ENCODE peak calls at places on chromosomes 16 and 17, in seven cellular contexts. One of them, this sample, is unnamed.

GRCh38 chr16:67430504-67431076 is 331 bp upstream of the HSD11B2 start:
- DNase-seq in HEK293T: peak
- DNase-seq in glutamatergic neuron: peak
- DNase-seq in kidney epithelial cell: no peak
- DNase-seq in T-cell: no peak
- DNase-seq in C1 segment of cervical spinal cord: no peak
- DNase-seq in HuH-7: peak
- DNase-seq in this sample: no peak

GRCh38 chr17:44307387-44308186 is 814 bp upstream of the RUNDC3A start:
- DNase-seq in glutamatergic neuron: peak
- DNase-seq in HuH-7: peak
- DNase-seq in T-cell: no peak
- DNase-seq in HEK293T: peak
- DNase-seq in C1 segment of cervical spinal cord: peak
- DNase-seq in kidney epithelial cell: no peak
- DNase-seq in this sample: no peak

GRCh38 chr16:66408181-66409048 is 18.7 kb upstream of the BEAN1 start:
- DNase-seq in HEK293T: no peak
- DNase-seq in kidney epithelial cell: peak
- DNase-seq in HuH-7: no peak
- DNase-seq in glutamatergic neuron: no peak
- DNase-seq in C1 segment of cervical spinal cord: no peak
- DNase-seq in T-cell: peak
- DNase-seq in this sample: peak

GRCh38 chr17:75475144-75475835 is 18.9 kb downstream of the TMEM94 start:
- DNase-seq in C1 segment of cervical spinal cord: no peak
- DNase-seq in HEK293T: no peak
- DNase-seq in kidney epithelial cell: no peak
- DNase-seq in HuH-7: no peak
- DNase-seq in glutamatergic neuron: no peak
- DNase-seq in T-cell: no peak
- DNase-seq in this sample: no peak

GRCh38 chr16:27432600-27432957 is 30.6 kb downstream of the IL21R start:
- DNase-seq in glutamatergic neuron: no peak
- DNase-seq in HEK293T: peak
- DNase-seq in C1 segment of cervical spinal cord: no peak
- DNase-seq in HuH-7: no peak
- DNase-seq in T-cell: no peak
- DNase-seq in kidney epithelial cell: peak
- DNase-seq in this sample: no peak

GRCh38 chr16:87140211-87141200 is 176.7 kb downstream of the C16orf95 start:
- DNase-seq in C1 segment of cervical spinal cord: no peak
- DNase-seq in HEK293T: no peak
- DNase-seq in HuH-7: no peak
- DNase-seq in kidney epithelial cell: no peak
- DNase-seq in T-cell: no peak
- DNase-seq in glutamatergic neuron: no peak
- DNase-seq in this sample: no peak

GRCh38 chr17:50147841-50148225 is 2.6 kb downstream of the PPP1R9B start:
- DNase-seq in HEK293T: no peak
- DNase-seq in glutamatergic neuron: no peak
- DNase-seq in C1 segment of cervical spinal cord: no peak
- DNase-seq in kidney epithelial cell: no peak
- DNase-seq in T-cell: no peak
- DNase-seq in HuH-7: peak
- DNase-seq in this sample: no peak

GRCh38 chr17:73089918-73090317 is 2.6 kb downstream of the SLC39A11 start:
- DNase-seq in HEK293T: no peak
- DNase-seq in glutamatergic neuron: no peak
- DNase-seq in C1 segment of cervical spinal cord: peak
- DNase-seq in T-cell: no peak
- DNase-seq in HuH-7: no peak
- DNase-seq in kidney epithelial cell: no peak
- DNase-seq in this sample: no peak

GRCh38 chr17:37779554-37779953 is 34.7 kb upstream of the HNF1B start:
- DNase-seq in kidney epithelial cell: no peak
- DNase-seq in glutamatergic neuron: no peak
- DNase-seq in T-cell: no peak
- DNase-seq in C1 segment of cervical spinal cord: no peak
- DNase-seq in HEK293T: no peak
- DNase-seq in HuH-7: no peak
- DNase-seq in this sample: no peak

GRCh38 chr17:29572691-29573557 is 4.4 kb downstream of the TP53I13 start:
- DNase-seq in T-cell: peak
- DNase-seq in kidney epithelial cell: no peak
- DNase-seq in HuH-7: no peak
- DNase-seq in C1 segment of cervical spinal cord: peak
- DNase-seq in HEK293T: no peak
- DNase-seq in glutamatergic neuron: peak
- DNase-seq in this sample: peak

GRCh38 chr16:58551496-58551895 is 36.2 kb downstream of the SETD6 start:
- DNase-seq in C1 segment of cervical spinal cord: no peak
- DNase-seq in HuH-7: no peak
- DNase-seq in HEK293T: no peak
- DNase-seq in kidney epithelial cell: no peak
- DNase-seq in glutamatergic neuron: no peak
- DNase-seq in T-cell: no peak
- DNase-seq in this sample: no peak

GRCh38 chr17:33302394-33302793 is 9.3 kb upstream of the ASIC2 start:
- DNase-seq in kidney epithelial cell: no peak
- DNase-seq in T-cell: no peak
- DNase-seq in C1 segment of cervical spinal cord: no peak
- DNase-seq in HuH-7: no peak
- DNase-seq in HEK293T: no peak
- DNase-seq in glutamatergic neuron: no peak
- DNase-seq in this sample: no peak

GRCh38 chr17:1733047-1733357 is 8.5 kb downstream of the WDR81 start:
- DNase-seq in kidney epithelial cell: no peak
- DNase-seq in glutamatergic neuron: no peak
- DNase-seq in C1 segment of cervical spinal cord: no peak
- DNase-seq in HEK293T: no peak
- DNase-seq in HuH-7: no peak
- DNase-seq in T-cell: no peak
- DNase-seq in this sample: no peak

GRCh38 chr17:39757931-39758873 is 20.5 kb downstream of the GRB7 start:
- DNase-seq in C1 segment of cervical spinal cord: no peak
- DNase-seq in HuH-7: no peak
- DNase-seq in T-cell: no peak
- DNase-seq in kidney epithelial cell: no peak
- DNase-seq in glutamatergic neuron: no peak
- DNase-seq in HEK293T: no peak
- DNase-seq in this sample: peak

GRCh38 chr17:9644910-9645751 is at the start of gene USP43:
- DNase-seq in HEK293T: peak
- DNase-seq in T-cell: no peak
- DNase-seq in HuH-7: peak
- DNase-seq in kidney epithelial cell: no peak
- DNase-seq in C1 segment of cervical spinal cord: no peak
- DNase-seq in glutamatergic neuron: peak
- DNase-seq in this sample: no peak

GRCh38 chr17:55672585-55673501 is 49.8 kb downstream of the TMEM100 start:
- DNase-seq in T-cell: no peak
- DNase-seq in HEK293T: no peak
- DNase-seq in C1 segment of cervical spinal cord: no peak
- DNase-seq in HuH-7: no peak
- DNase-seq in glutamatergic neuron: no peak
- DNase-seq in kidney epithelial cell: no peak
- DNase-seq in this sample: no peak

GRCh38 chr17:8885968-8886674 is 18.6 kb upstream of the PIK3R6 start:
- DNase-seq in HuH-7: no peak
- DNase-seq in kidney epithelial cell: no peak
- DNase-seq in C1 segment of cervical spinal cord: no peak
- DNase-seq in T-cell: no peak
- DNase-seq in glutamatergic neuron: no peak
- DNase-seq in HEK293T: no peak
- DNase-seq in this sample: no peak

GRCh38 chr17:72901098-72901497 is 191.4 kb downstream of the SLC39A11 start:
- DNase-seq in T-cell: no peak
- DNase-seq in kidney epithelial cell: no peak
- DNase-seq in glutamatergic neuron: no peak
- DNase-seq in HuH-7: no peak
- DNase-seq in C1 segment of cervical spinal cord: no peak
- DNase-seq in HEK293T: no peak
- DNase-seq in this sample: no peak